ENCODE peak calls at places on chromosomes 16 and 17, in six cellular contexts. P is OCI-LY7, N is mammary epithelial cell, V is H9, D is Karpas-422, L is mesendoderm. K is an unnamed sample. For H3K79me2, the result is how much of the 10 kb centered on the place peaks cover.

GRCh38 chr17:56934280-56934679 is 20.4 kb upstream of the TRIM25 start:
- DNase-seq in P (no peak), N (peak), V (no peak), D (no peak), L (no peak), K (peak)

GRCh38 chr17:44082206-44082605 is 11.7 kb downstream of the G6PC3 start:
- DNase-seq in P (no peak), N (no peak), V (no peak), D (no peak), L (no peak), K (no peak)

GRCh38 chr17:41723801-41724475 is 10.5 kb downstream of the HAP1 start:
- DNase-seq in P (no peak), N (no peak), V (no peak), D (no peak), L (no peak), K (no peak)

GRCh38 chr17:67558740-67559380 is 158.9 kb upstream of the NOL11 start:
- DNase-seq in P (no peak), N (peak), V (no peak), D (no peak), L (peak), K (no peak)

GRCh38 chr16:54268340-54268739 is 18.2 kb downstream of the IRX3 start:
- DNase-seq in P (no peak), N (no peak), V (peak), D (no peak), L (no peak), K (no peak)

GRCh38 chr17:47694018-47694817 is at the start of gene TBKBP1:
- DNase-seq in P (peak), N (no peak), V (peak), D (no peak), L (peak), K (no peak)

GRCh38 chr16:86594712-86595111 is 16.4 kb downstream of the FOXL1 start:
- DNase-seq in P (no peak), N (no peak), V (no peak), D (no peak), L (no peak), K (no peak)

GRCh38 chr17:10579270-10579669 is 29.8 kb upstream of the MYH2 start:
- DNase-seq in P (peak), N (peak), V (no peak), D (peak), L (no peak), K (no peak)

GRCh38 chr16:72111653-72112451 is 18.2 kb downstream of the DHX38 start:
- DNase-seq in P (no peak), N (no peak), V (no peak), D (no peak), L (peak), K (no peak)

GRCh38 chr17:4858880-4859260 is 25.7 kb downstream of the MINK1 start:
- DNase-seq in P (no peak), N (peak), V (peak), D (no peak), L (peak), K (peak)
- H3K79me2 ChIP-seq in P (under half), N (half or more), V (under half), D (half or more), L (under half), K (half or more)

DNA sequence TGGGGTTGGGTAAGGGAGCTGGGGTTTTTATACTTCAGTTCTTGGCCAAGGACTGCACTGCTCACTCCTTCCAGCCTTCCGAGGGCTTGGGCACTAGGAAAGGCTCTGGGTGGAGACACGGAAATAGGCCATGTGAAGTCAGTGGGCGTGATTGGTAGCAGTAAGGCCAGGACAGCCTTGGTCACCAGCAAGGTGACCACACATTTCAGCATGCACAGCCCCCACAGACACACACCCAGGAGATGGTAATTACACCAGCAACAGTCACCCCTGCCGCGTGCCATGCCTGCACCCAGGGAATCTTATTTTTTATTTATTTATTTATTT is 252.5 kb downstream of the SEC14L1 start:
- DNase-seq in P (no peak), N (no peak), V (no peak), D (no peak), L (no peak), K (no peak)
- H3K79me2 ChIP-seq in P (under half), N (half or more), V (under half), D (under half), L (half or more), K (half or more)

DNA sequence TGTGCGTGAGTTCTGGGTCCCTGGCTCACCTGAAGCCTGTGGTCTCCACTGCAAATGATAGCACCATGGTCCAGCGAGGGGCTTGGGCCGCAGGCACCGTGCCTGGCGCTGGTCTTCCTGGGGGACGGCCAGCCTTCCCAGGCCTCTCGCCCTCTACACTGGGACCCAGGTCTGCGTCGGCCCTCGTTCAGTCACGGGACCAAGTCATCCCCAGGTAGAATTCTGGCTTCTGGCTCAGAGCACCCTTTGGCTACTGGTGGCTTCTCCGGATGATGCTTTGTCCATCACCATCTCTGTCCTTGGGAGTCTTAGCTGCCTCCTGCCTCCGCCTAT is 20.4 kb downstream of the CRAMP1 start:
- DNase-seq in P (no peak), N (no peak), V (no peak), D (no peak), L (no peak), K (no peak)
- H3K79me2 ChIP-seq in P (under half), N (half or more), V (under half), D (half or more), L (under half), K (half or more)

DNA sequence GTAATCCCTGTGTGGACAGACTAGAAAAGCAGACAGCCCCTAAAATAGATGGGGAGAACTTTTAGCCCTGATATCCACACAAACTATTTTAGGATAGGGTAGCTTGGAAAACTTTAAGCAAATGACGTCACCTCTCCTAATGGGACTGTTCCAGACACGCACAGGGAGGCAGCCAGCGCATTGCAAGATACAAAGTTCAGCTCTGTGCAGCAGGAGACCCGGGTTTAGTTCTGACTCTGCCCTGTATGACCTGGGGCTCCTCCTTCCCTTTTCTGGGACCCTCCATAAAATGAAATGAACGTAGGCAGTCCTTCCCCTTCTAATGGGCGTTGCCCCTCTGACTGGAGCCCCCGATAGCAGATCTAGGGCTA is 6.3 kb downstream of the ZNF689 start:
- DNase-seq in P (no peak), N (no peak), V (no peak), D (no peak), L (no peak), K (no peak)
- H3K79me2 ChIP-seq in P (under half), N (under half), V (under half), D (under half), L (under half), K (under half)

GRCh38 chr16:89455692-89456091 is 34.7 kb downstream of the ANKRD11 start:
- DNase-seq in P (no peak), N (no peak), V (no peak), D (no peak), L (no peak), K (no peak)

GRCh38 chr16:89453662-89454321 is 36.6 kb downstream of the ANKRD11 start:
- DNase-seq in P (no peak), N (no peak), V (no peak), D (no peak), L (peak), K (no peak)

GRCh38 chr16:89452925-89453324 is 37.4 kb downstream of the ANKRD11 start:
- DNase-seq in P (no peak), N (no peak), V (no peak), D (no peak), L (no peak), K (no peak)

GRCh38 chr16:89456412-89456811 is 33.9 kb downstream of the ANKRD11 start:
- DNase-seq in P (no peak), N (no peak), V (no peak), D (no peak), L (no peak), K (no peak)

GRCh38 chr16:89455178-89455577 is 35.2 kb downstream of the ANKRD11 start:
- DNase-seq in P (no peak), N (no peak), V (no peak), D (peak), L (no peak), K (no peak)
- H3K79me2 ChIP-seq in P (half or more), N (half or more), V (half or more), D (half or more), L (half or more), K (half or more)

DNA sequence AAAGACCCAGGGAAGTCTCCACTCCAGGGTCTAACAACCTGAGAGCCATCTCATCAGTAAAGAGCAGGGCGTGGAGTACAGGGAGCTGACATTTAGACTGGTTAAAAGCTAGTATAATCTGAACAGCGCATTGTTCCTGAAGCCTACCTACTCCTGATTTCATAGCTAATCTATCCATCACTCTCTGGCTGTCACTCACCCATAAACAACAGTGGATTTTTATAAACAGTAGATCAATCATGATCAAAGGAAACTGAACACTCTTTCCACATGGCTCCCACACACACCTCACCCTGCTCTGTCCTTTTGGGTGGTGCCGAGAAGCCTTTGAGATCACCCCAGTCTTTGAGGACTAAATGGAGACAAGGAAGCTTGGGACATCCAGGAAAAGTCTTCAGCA is 13.0 kb upstream of the COG1 start:
- DNase-seq in P (no peak), N (no peak), V (no peak), D (no peak), L (no peak), K (no peak)
- H3K79me2 ChIP-seq in P (under half), N (under half), V (under half), D (under half), L (under half), K (under half)

GRCh38 chr16:82788225-82788624 is 161.5 kb downstream of the CDH13 start:
- DNase-seq in P (no peak), N (no peak), V (no peak), D (no peak), L (no peak), K (no peak)

GRCh38 chr16:82782715-82783251 is 156.0 kb downstream of the CDH13 start:
- DNase-seq in P (no peak), N (no peak), V (peak), D (no peak), L (peak), K (no peak)

GRCh38 chr16:82788919-82789318 is 162.2 kb downstream of the CDH13 start:
- DNase-seq in P (no peak), N (no peak), V (no peak), D (no peak), L (peak), K (no peak)

GRCh38 chr16:82784567-82784956 is 157.8 kb downstream of the CDH13 start:
- DNase-seq in P (no peak), N (no peak), V (no peak), D (no peak), L (no peak), K (no peak)

GRCh38 chr16:82783933-82784566 is 157.3 kb downstream of the CDH13 start:
- DNase-seq in P (no peak), N (no peak), V (no peak), D (no peak), L (no peak), K (no peak)
- H3K79me2 ChIP-seq in P (under half), N (half or more), V (under half), D (under half), L (under half), K (under half)

GRCh38 chr17:21215935-21216334 is 2.0 kb upstream of the TMEM11 start:
- DNase-seq in P (no peak), N (no peak), V (no peak), D (no peak), L (peak), K (no peak)

GRCh38 chr17:21217346-21217745 is 3.4 kb upstream of the TMEM11 start:
- DNase-seq in P (no peak), N (no peak), V (no peak), D (no peak), L (no peak), K (no peak)

GRCh38 chr17:21218101-21218500 is 4.1 kb upstream of the TMEM11 start:
- DNase-seq in P (no peak), N (no peak), V (peak), D (no peak), L (peak), K (no peak)

GRCh38 chr17:21214777-21215541 is 998 bp upstream of the TMEM11 start:
- DNase-seq in P (peak), N (peak), V (peak), D (peak), L (peak), K (no peak)

DNA sequence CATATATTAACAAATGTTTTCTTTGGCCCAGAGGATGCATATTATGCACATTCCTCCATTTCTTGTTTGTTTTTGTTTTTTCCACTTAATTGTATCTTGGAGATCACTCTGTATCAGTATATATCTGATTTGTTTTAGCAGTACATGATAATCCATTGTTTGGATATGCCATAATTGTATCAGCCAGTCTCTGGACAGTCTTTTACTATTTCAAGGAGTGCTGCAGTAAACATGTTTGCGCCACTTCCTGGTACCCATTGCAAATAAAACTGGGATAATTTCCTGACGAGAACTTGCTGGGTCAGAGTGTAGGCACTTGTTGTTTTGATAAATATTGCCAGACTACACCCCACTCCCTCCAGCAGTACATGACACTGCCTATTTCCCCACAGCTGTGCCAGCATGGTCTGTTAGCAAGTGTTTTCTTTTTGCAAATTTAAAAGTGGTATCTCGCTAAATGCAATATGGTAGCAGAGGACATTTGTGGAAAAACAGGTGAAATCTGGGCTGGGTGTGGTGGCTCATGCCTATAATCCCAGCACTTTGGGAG is 4.9 kb upstream of the TMEM11 start:
- DNase-seq in P (no peak), N (no peak), V (no peak), D (no peak), L (no peak), K (no peak)
- H3K79me2 ChIP-seq in P (under half), N (half or more), V (under half), D (under half), L (under half), K (under half)

GRCh38 chr16:82178352-82178751 is 8.3 kb upstream of the MPHOSPH6 start:
- DNase-seq in P (no peak), N (no peak), V (no peak), D (no peak), L (no peak), K (no peak)
- H3K79me2 ChIP-seq in P (under half), N (under half), V (under half), D (under half), L (under half), K (under half)